ENCODE peak calls at places on chromosomes 11 and 22, in five cellular contexts. P is A549, F is astrocyte, L is fibroblast of the aortic adventitia, E is AG04450. N is an unnamed sample.
A peak's percentile ranks its signal among the peaks of the same experiment; 100 is the strongest.

GRCh38 chr22:27723150-27723549 is 78.4 kb downstream of the MN1 start:
- DNase-seq in P (no peak), E (no peak), F (no peak), L (no peak), N (no peak)

GRCh38 chr11:66749091-66749490 is 20.1 kb upstream of the SPTBN2 start:
- DNase-seq in L (peak; percentile 17), P (no peak), E (no peak), F (no peak), N (no peak)

GRCh38 chr22:42926034-42926433 is 69.0 kb upstream of the ARFGAP3 start:
- DNase-seq in F (no peak), E (no peak), L (peak; percentile 32), P (no peak), N (no peak)

GRCh38 chr22:41561335-41561734 is 525 bp downstream of the CSDC2 start:
- DNase-seq in E (no peak), F (peak; percentile 35), L (peak; percentile 10), P (no peak), N (no peak)

GRCh38 chr11:124916370-124916710 is 2.7 kb upstream of the HEPN1 start:
- DNase-seq in L (no peak), F (no peak), E (no peak), P (no peak), N (no peak)

GRCh38 chr11:85170184-85170583 is 457.0 kb downstream of the DLG2 start:
- DNase-seq in P (peak; percentile 10), E (peak; percentile 7), L (no peak), F (peak; percentile 67), N (no peak)

GRCh38 chr22:31789803-31790202 is 36.0 kb downstream of the DEPDC5 start:
- DNase-seq in F (no peak), L (peak; percentile 0), P (no peak), E (no peak), N (no peak)

GRCh38 chr22:48838376-48838775 is 989.3 kb downstream of the BRD1 start:
- DNase-seq in E (no peak), F (no peak), L (no peak), P (no peak), N (no peak)

GRCh38 chr11:119315139-119316016 is 1.6 kb downstream of the MCAM start:
- DNase-seq in P (no peak), E (no peak), L (no peak), F (no peak), N (no peak)

GRCh38 chr11:73387594-73388021 is 11.4 kb downstream of the RELT start:
- DNase-seq in F (no peak), P (no peak), E (no peak), L (no peak), N (no peak)

GRCh38 chr11:84812351-84813083 is 814.6 kb downstream of the DLG2 start:
- DNase-seq in F (no peak), E (no peak), P (no peak), L (no peak), N (peak; percentile 9)

GRCh38 chr22:41762980-41763779 is 37.3 kb upstream of the CCDC134 start:
- DNase-seq in L (no peak), P (no peak), E (no peak), F (no peak), N (no peak)

GRCh38 chr11:70862093-70862492 is 390.3 kb downstream of the SHANK2 start:
- DNase-seq in L (no peak), P (no peak), E (no peak), F (no peak), N (no peak)

GRCh38 chr22:47168441-47168840 is 406.0 kb downstream of the TBC1D22A start:
- DNase-seq in F (no peak), P (no peak), L (no peak), E (no peak), N (no peak)

GRCh38 chr11:93614111-93614784 is 47.2 kb upstream of the CEP295 start:
- DNase-seq in P (peak; percentile 8), E (no peak), L (no peak), F (no peak), N (no peak)

GRCh38 chr22:20458530-20459151 is 21.0 kb upstream of the SCARF2 start:
- DNase-seq in L (no peak), F (no peak), P (no peak), E (no peak), N (no peak)

GRCh38 chr11:76380161-76380976 is 563 bp downstream of the THAP12 start:
- DNase-seq in P (peak; percentile 23), E (no peak), F (no peak), L (peak; percentile 17), N (no peak)

GRCh38 chr22:19492504-19493174 is 12.9 kb downstream of the CDC45 start:
- DNase-seq in E (no peak), F (no peak), L (no peak), P (no peak), N (no peak)

GRCh38 chr11:17558025-17558780 is 11.1 kb downstream of the OTOG start:
- DNase-seq in E (no peak), L (no peak), F (no peak), P (no peak), N (no peak)

GRCh38 chr22:24054356-24054755 is 43.3 kb downstream of the CABIN1 start:
- DNase-seq in L (no peak), P (no peak), E (no peak), F (peak; percentile 35), N (no peak)

GRCh38 chr22:25062378-25063095 is 110.0 kb downstream of the KIAA1671 start:
- DNase-seq in F (no peak), L (no peak), P (no peak), E (no peak), N (no peak)

GRCh38 chr11:210122-210802 is 2.8 kb downstream of the RIC8A start:
- DNase-seq in L (peak; percentile 72), F (peak; percentile 77), E (peak; percentile 66), P (peak; percentile 29), N (peak; percentile 35)

GRCh38 chr22:25942989-25943411 is 201.0 kb downstream of the MYO18B start:
- DNase-seq in P (no peak), F (no peak), L (no peak), E (no peak), N (no peak)

GRCh38 chr11:60710482-60710881 is 11.1 kb downstream of the MS4A8 start:
- DNase-seq in L (no peak), E (no peak), P (peak; percentile 14), F (no peak), N (no peak)

GRCh38 chr11:117992136-117992535 is 5.9 kb downstream of the IL10RA start:
- DNase-seq in E (no peak), L (no peak), F (no peak), P (no peak), N (no peak)
- H3K4me3 ChIP-seq in E (no peak overlapping the region), L (no peak overlapping the region), F (no peak overlapping the region), P (no peak overlapping the region), N (no peak overlapping the region)

DNA sequence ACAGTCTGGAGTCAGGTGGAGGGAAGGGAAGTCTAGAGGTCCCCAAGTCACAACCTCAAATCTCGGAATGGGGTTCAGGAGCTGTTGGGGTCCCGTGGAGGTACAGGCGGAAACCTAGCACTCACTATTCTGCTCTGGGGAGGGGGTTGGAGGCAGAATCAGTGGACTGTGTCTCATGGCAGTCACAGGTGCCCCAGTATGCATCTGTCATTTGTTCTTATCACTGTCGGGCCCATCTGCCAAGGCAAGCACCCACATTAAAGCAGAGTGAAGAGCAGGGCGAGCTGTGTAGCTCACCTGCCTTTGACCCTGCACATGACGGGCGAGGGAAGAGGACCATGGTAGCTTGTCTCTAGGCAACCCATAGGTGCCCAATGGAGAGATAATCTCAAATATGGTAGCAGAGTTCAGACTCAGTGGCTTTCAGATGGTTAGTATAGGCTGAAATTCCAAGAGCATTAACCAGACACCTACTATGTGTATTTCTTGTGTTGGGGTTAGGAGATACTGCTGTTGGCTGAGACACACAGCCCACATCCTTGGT is 29.8 kb downstream of the KCNQ1OT1 start:
- DNase-seq in L (no peak), F (no peak), P (no peak), E (no peak), N (no peak)
- TF ChIP-seq CTCF in L (no peak), F (no peak), P (no peak), E (no peak), N (no peak)

GRCh38 chr22:45503071-45503815 is 560 bp downstream of the FBLN1 start:
- DNase-seq in P (no peak), F (no peak), L (no peak), E (no peak), N (no peak)
- H3K4me3 ChIP-seq in P (peak overlapping the region; percentile 76), F (peak overlapping the region; percentile 70), L (peak overlapping the region; percentile 98), E (peak overlapping the region; percentile 95), N (peak overlapping the region; percentile 100)

GRCh38 chr11:71934213-71934612 is 5.4 kb downstream of the RNF121 start:
- DNase-seq in E (no peak), F (no peak), L (no peak), P (no peak), N (no peak)
- TF ChIP-seq CTCF in E (no peak), F (no peak), L (no peak), P (no peak), N (no peak)

GRCh38 chr11:95230054-95231034 is 658 bp downstream of the SESN3 start:
- DNase-seq in F (no peak), L (peak; percentile 35), P (peak; percentile 7), E (no peak), N (no peak)

GRCh38 chr11:95229199-95230053 is 1.6 kb downstream of the SESN3 start:
- DNase-seq in E (no peak), L (peak; percentile 53), F (peak; percentile 25), P (no peak), N (no peak)

GRCh38 chr11:95231126-95231880 is at the start of gene SESN3:
- DNase-seq in E (peak; percentile 90), P (peak; percentile 71), L (peak; percentile 100), F (peak; percentile 100), N (peak; percentile 91)

GRCh38 chr11:95232666-95233065 is 1.7 kb upstream of the SESN3 start:
- DNase-seq in L (no peak), P (no peak), E (no peak), F (no peak), N (no peak)

DNA sequence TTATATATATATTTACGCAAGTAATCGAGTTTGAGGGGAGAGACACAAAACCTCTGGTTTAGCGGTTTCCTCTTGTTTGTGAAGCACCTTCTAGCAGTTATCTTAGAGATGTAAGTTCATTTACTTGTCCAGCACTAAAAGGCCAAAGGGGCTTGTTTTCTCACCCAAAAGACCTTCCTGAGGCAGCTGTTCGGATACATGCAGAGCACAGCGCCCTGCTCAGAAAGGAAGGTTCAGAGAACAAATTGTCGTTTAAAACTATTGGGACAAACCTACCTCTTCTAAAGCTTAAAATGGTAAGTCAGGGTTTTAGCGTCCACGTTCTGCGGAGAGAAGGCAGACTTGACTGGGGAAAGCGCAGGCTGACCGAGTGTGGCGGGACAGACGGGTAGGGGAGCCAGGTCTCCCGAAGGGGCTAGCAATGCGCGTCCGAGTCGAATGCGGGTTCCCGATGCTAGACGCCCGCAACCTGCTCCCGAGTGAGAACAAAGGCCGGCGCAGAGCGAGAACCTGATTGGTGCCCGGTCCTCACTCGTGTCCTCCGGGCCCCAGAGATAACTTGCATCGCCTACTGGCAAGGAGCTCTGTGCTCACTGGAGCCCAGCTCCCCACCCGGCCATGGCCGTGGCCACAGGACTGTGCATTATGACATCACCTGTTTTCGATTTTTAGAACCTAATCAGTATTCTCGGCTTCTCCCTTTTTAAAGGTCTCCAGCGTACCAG is 1.0 kb upstream of the SESN3 start:
- DNase-seq in P (no peak), E (no peak), L (peak; percentile 68), F (peak; percentile 63), N (no peak)
- H3K4me3 ChIP-seq in P (peak overlapping the region; percentile 71), E (peak overlapping the region; percentile 41), L (peak overlapping the region; percentile 60), F (peak overlapping the region; percentile 64), N (peak overlapping the region; percentile 44)